ENCODE peak calls at places on chromosome 1, in nine cellular contexts. S, J, T, Q, A, V, E, D and P are unnamed samples.

GRCh38 chr1:155070721-155071556 is 7.4 kb downstream of the EFNA4 start:
- DNase-seq in S (peak), J (peak), T (peak), Q (peak), A (no peak), V (peak), E (no peak), D (peak), P (no peak)

GRCh38 chr1:145926706-145927072 is 595 bp downstream of the RBM8A start:
- DNase-seq in S (no peak), J (no peak), T (no peak), Q (no peak), A (no peak), V (no peak), E (no peak), D (peak), P (no peak)

GRCh38 chr1:29497395-29498125 is 261.2 kb downstream of the PTPRU start:
- DNase-seq in S (no peak), J (no peak), T (no peak), Q (no peak), A (no peak), V (no peak), E (no peak), D (no peak), P (no peak)

GRCh38 chr1:53112271-53112774 is 30.1 kb downstream of the SLC1A7 start:
- DNase-seq in S (no peak), J (no peak), T (no peak), Q (no peak), A (no peak), V (no peak), E (no peak), D (peak), P (peak)

GRCh38 chr1:157403203-157403602 is 149.1 kb downstream of the FCRL5 start:
- DNase-seq in S (peak), J (no peak), T (no peak), Q (no peak), A (peak), V (no peak), E (peak), D (peak), P (peak)

GRCh38 chr1:201739492-201740085 is 89.4 kb upstream of the IPO9 start:
- DNase-seq in S (no peak), J (peak), T (peak), Q (peak), A (peak), V (peak), E (peak), D (peak), P (no peak)

GRCh38 chr1:39081266-39082139 is 55.4 kb downstream of the NDUFS5 start:
- DNase-seq in S (peak), J (peak), T (peak), Q (no peak), A (no peak), V (peak), E (no peak), D (peak), P (no peak)

GRCh38 chr1:166695115-166695514 is 144.2 kb upstream of the POGK start:
- DNase-seq in S (no peak), J (no peak), T (no peak), Q (no peak), A (no peak), V (no peak), E (no peak), D (no peak), P (no peak)

GRCh38 chr1:42003433-42003832 is 84.7 kb upstream of the HIVEP3 start:
- DNase-seq in S (peak), J (no peak), T (no peak), Q (no peak), A (no peak), V (no peak), E (peak), D (no peak), P (peak)

GRCh38 chr1:85054664-85055063 is 6.4 kb upstream of the MCOLN3 start:
- DNase-seq in S (no peak), J (no peak), T (no peak), Q (no peak), A (no peak), V (no peak), E (no peak), D (no peak), P (no peak)

GRCh38 chr1:185328204-185328728 is 11.2 kb upstream of the IVNS1ABP start:
- DNase-seq in S (no peak), J (no peak), T (no peak), Q (no peak), A (no peak), V (no peak), E (no peak), D (no peak), P (no peak)

GRCh38 chr1:6459850-6460265 is 6.1 kb downstream of the TNFRSF25 start:
- DNase-seq in S (no peak), J (peak), T (no peak), Q (no peak), A (no peak), V (peak), E (no peak), D (no peak), P (no peak)

GRCh38 chr1:33612877-33613487 is 140.5 kb downstream of the ZSCAN20 start:
- DNase-seq in S (peak), J (no peak), T (peak), Q (peak), A (peak), V (no peak), E (peak), D (peak), P (peak)

GRCh38 chr1:44830900-44831304 is 12.2 kb downstream of the PTCH2 start:
- DNase-seq in S (no peak), J (no peak), T (no peak), Q (no peak), A (no peak), V (no peak), E (no peak), D (no peak), P (no peak)

GRCh38 chr1:19456915-19457554 is 28.3 kb downstream of the CAPZB start:
- DNase-seq in S (peak), J (no peak), T (no peak), Q (no peak), A (no peak), V (no peak), E (no peak), D (no peak), P (no peak)

GRCh38 chr1:200673952-200674823 is 4.5 kb upstream of the DDX59 start:
- DNase-seq in S (no peak), J (no peak), T (no peak), Q (no peak), A (no peak), V (no peak), E (no peak), D (peak), P (no peak)

GRCh38 chr1:23561813-23562100 is 2.5 kb upstream of the ID3 start:
- DNase-seq in S (peak), J (no peak), T (no peak), Q (no peak), A (no peak), V (no peak), E (no peak), D (peak), P (no peak)

GRCh38 chr1:92916899-92917298 is 44.4 kb downstream of the DIPK1A start:
- DNase-seq in S (no peak), J (no peak), T (no peak), Q (no peak), A (no peak), V (no peak), E (no peak), D (peak), P (no peak)

GRCh38 chr1:210696709-210697108 is 368.0 kb downstream of the HHAT start:
- DNase-seq in S (no peak), J (no peak), T (no peak), Q (no peak), A (no peak), V (no peak), E (no peak), D (no peak), P (peak)

GRCh38 chr1:211501671-211502413 is 9.9 kb upstream of the RD3 start:
- DNase-seq in S (no peak), J (no peak), T (no peak), Q (no peak), A (no peak), V (no peak), E (no peak), D (no peak), P (no peak)

GRCh38 chr1:41483960-41484844 is at the start of gene EDN2:
- DNase-seq in S (peak), J (no peak), T (peak), Q (peak), A (no peak), V (no peak), E (no peak), D (peak), P (no peak)

GRCh38 chr1:29639741-29640427 is 403.6 kb downstream of the PTPRU start:
- DNase-seq in S (peak), J (no peak), T (no peak), Q (no peak), A (no peak), V (no peak), E (peak), D (peak), P (peak)

GRCh38 chr1:53160924-53161378 is 18.5 kb upstream of the SLC1A7 start:
- DNase-seq in S (no peak), J (no peak), T (no peak), Q (no peak), A (no peak), V (no peak), E (no peak), D (no peak), P (no peak)

GRCh38 chr1:202085682-202086373 is 36.9 kb upstream of the GPR37L1 start:
- DNase-seq in S (no peak), J (no peak), T (no peak), Q (peak), A (no peak), V (no peak), E (no peak), D (no peak), P (no peak)

GRCh38 chr1:41629136-41629535 is 144.7 kb upstream of the EDN2 start:
- DNase-seq in S (no peak), J (no peak), T (no peak), Q (no peak), A (no peak), V (no peak), E (no peak), D (peak), P (peak)